ENCODE peak calls at places on chromosomes 7 and 10, in ten cellular contexts. A is hepatocyte; M is kidney epithelial cell; D is endodermal cell; U is GM12865; P is pancreas; H is Jurkat, Clone E6-1; G is colonic mucosa; E is suprapubic skin; C is heart left ventricle. Q is an unnamed sample.

GRCh38 chr7:91941450-91941849 is 788 bp downstream of the AKAP9 start:
- DNase-seq in A (peak), M (no peak), D (peak), U (peak), P (peak), H (peak), G (peak), E (no peak), C (peak), Q (peak)

GRCh38 chr7:78438433-78438832 is 639.9 kb downstream of the PHTF2 start:
- DNase-seq in A (no peak), M (no peak), D (no peak), U (no peak), P (no peak), H (no peak), G (no peak), E (no peak), C (no peak), Q (no peak)

GRCh38 chr10:80894797-80895467 is 357.2 kb downstream of the SH2D4B start:
- DNase-seq in A (no peak), M (no peak), D (peak), U (no peak), P (no peak), H (no peak), G (no peak), E (no peak), C (no peak), Q (peak)

GRCh38 chr10:62437696-62438095 is 63.5 kb downstream of the ZNF365 start:
- DNase-seq in A (peak), M (no peak), D (no peak), U (peak), P (no peak), H (peak), G (peak), E (no peak), C (no peak), Q (peak)

GRCh38 chr10:102996876-102997275 is 78.8 kb downstream of the CNNM2 start:
- DNase-seq in A (no peak), M (no peak), D (no peak), U (no peak), P (no peak), H (no peak), G (no peak), E (no peak), C (no peak), Q (no peak)

GRCh38 chr7:138961159-138961558 is 20.0 kb downstream of the KIAA1549 start:
- DNase-seq in A (no peak), M (no peak), D (no peak), U (no peak), P (peak), H (no peak), G (peak), E (no peak), C (no peak), Q (peak)

GRCh38 chr7:132895231-132895630 is 186.7 kb downstream of the CHCHD3 start:
- DNase-seq in A (no peak), M (no peak), D (no peak), U (no peak), P (no peak), H (no peak), G (no peak), E (no peak), C (no peak), Q (no peak)

GRCh38 chr10:128859738-128860386 is 607.2 kb upstream of the MGMT start:
- DNase-seq in A (peak), M (no peak), D (peak), U (peak), P (no peak), H (peak), G (peak), E (no peak), C (no peak), Q (peak)

GRCh38 chr10:121597504-121598241 is 571 bp downstream of the FGFR2 start:
- DNase-seq in A (peak), M (no peak), D (peak), U (no peak), P (peak), H (no peak), G (no peak), E (peak), C (no peak), Q (peak)

DNA sequence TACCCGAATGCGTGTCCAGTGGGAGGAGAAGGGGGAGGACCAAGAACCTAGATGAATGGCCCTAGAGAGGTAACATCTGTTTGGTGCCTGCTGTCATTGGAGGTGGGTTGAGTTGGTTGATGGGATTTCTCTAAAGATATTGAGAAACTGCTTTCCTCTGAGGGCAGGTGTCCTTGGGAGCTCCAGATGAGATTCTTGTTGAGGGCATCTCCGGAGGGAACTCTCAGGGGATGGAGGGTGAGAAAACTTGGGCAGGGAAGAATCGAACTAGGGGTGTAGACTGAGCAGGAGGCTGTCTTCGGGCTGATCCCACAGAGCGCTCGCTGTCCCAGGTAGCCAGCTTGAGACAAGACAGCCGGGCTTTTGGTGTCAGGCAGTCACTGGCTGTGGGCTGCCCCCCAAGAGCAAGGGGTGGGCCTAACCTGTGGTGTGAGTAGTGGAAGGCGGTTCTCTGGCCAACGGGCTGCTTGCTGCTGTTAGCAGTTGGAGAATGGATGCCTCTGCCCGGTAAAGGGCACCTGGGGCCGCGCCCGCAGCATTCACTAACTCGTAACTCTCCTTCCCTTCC is 3.7 kb downstream of the IRF5 start:
- DNase-seq in A (no peak), M (no peak), D (no peak), U (peak), P (no peak), H (no peak), G (no peak), E (no peak), C (no peak), Q (peak)
- H3K4me3 ChIP-seq in A (no peak), M (no peak), D (no peak), U (peak), P (no peak), H (peak), G (no peak), E (no peak), C (no peak), Q (no peak)

GRCh38 chr7:157355784-157356511 is 19.1 kb downstream of the DNAJB6 start:
- DNase-seq in A (no peak), M (no peak), D (no peak), U (no peak), P (no peak), H (no peak), G (no peak), E (peak), C (peak), Q (no peak)
- H3K4me3 ChIP-seq in A (no peak), M (no peak), D (no peak), U (no peak), P (no peak), H (no peak), G (no peak), E (peak), C (no peak), Q (no peak)

DNA sequence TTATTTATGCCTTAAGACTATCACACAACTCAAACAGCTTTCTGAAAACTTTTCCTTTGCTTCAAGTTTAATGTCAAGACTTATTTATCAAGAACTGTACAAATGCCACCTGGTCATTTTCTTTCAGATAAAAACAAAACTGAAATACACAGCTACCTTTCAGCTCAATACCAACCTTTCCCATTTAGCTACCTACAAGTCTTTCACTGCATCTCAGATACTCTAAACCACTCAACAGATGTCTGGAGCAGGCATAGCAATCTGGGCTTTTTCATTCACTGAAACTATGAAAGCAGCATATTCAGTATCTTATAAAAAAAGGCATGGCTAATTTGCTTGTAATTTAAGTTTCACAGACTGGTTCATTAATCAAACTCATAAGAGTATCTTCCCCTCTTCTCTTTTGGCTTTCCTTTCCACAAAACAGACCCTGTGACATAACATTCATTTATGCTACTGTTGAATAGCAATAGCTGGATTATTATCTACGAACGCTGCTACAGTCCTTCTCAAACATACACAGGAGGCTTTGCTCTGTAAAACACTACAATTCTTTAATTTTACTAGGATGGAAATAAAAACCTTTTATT is 8.2 kb downstream of the TRA2A start:
- DNase-seq in A (no peak), M (no peak), D (no peak), U (peak), P (no peak), H (no peak), G (no peak), E (no peak), C (no peak), Q (no peak)
- H3K4me3 ChIP-seq in A (no peak), M (no peak), D (no peak), U (no peak), P (no peak), H (no peak), G (no peak), E (no peak), C (no peak), Q (no peak)

GRCh38 chr7:97013025-97013424 is 7.7 kb downstream of the DLX6 start:
- DNase-seq in A (no peak), M (no peak), D (peak), U (no peak), P (no peak), H (no peak), G (no peak), E (no peak), C (no peak), Q (peak)
- H3K4me3 ChIP-seq in A (no peak), M (no peak), D (no peak), U (no peak), P (no peak), H (no peak), G (no peak), E (no peak), C (no peak), Q (no peak)

GRCh38 chr7:24972166-24972477 is 7.9 kb downstream of the OSBPL3 start:
- DNase-seq in A (no peak), M (no peak), D (no peak), U (no peak), P (no peak), H (no peak), G (no peak), E (no peak), C (no peak), Q (no peak)
- H3K4me3 ChIP-seq in A (no peak), M (no peak), D (no peak), U (no peak), P (no peak), H (no peak), G (no peak), E (no peak), C (no peak), Q (no peak)

GRCh38 chr10:90859321-90859751 is 1.5 kb upstream of the HTR7 start:
- DNase-seq in A (no peak), M (no peak), D (no peak), U (no peak), P (no peak), H (no peak), G (no peak), E (no peak), C (no peak), Q (no peak)
- H3K4me3 ChIP-seq in A (no peak), M (no peak), D (no peak), U (no peak), P (no peak), H (no peak), G (no peak), E (no peak), C (no peak), Q (no peak)

GRCh38 chr7:11176922-11177445 is 203.3 kb downstream of the PHF14 start:
- DNase-seq in A (no peak), M (no peak), D (no peak), U (no peak), P (no peak), H (no peak), G (no peak), E (no peak), C (no peak), Q (no peak)
- H3K4me3 ChIP-seq in A (no peak), M (no peak), D (no peak), U (no peak), P (no peak), H (no peak), G (no peak), E (no peak), C (no peak), Q (no peak)

DNA sequence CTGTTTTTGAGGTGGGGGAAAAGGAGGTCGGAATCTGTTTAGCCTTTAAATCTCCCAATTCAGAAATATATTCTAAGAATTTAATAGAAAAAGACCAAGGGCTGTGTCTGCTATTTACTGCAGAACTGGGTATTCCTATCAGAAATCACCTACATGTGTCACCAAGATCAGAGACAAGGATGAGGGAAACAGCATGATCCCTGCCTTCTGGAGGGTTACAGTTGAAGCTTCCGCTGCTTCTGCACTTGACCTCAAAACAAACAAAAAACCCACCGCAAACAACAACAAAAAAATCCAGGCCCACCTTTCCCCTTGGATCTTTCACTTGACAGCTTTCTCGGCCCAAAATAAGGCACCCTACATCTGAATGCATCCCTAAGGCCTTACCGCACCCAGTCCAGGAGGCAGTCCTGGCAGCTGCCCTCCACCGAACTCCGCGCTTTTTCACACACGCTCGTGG is 750 bp upstream of the CDK14 start:
- DNase-seq in A (no peak), M (no peak), D (peak), U (no peak), P (no peak), H (no peak), G (peak), E (no peak), C (no peak), Q (no peak)
- H3K4me3 ChIP-seq in A (peak), M (peak), D (peak), U (peak), P (peak), H (no peak), G (peak), E (peak), C (peak), Q (peak)

Q was measured in H7.